ENCODE peak calls at places on chromosomes 4 and X, in eight cellular contexts. One of them, this sample, is unnamed.

GRCh38 chrX:7318246-7318645 is 170.3 kb upstream of the PUDP start:
- DNase-seq in IMR-90: peak
- DNase-seq in GM13976: no peak
- DNase-seq in T47D: no peak
- DNase-seq in PC-9: no peak
- DNase-seq in NCI-H1105: no peak
- DNase-seq in AG20443: no peak
- DNase-seq in SK-MEL-5: no peak
- DNase-seq in this sample: no peak

GRCh38 chrX:143058096-143058495 is 32.4 kb downstream of the SPANXN4 start:
- DNase-seq in T47D: no peak
- DNase-seq in IMR-90: no peak
- DNase-seq in SK-MEL-5: no peak
- DNase-seq in GM13976: no peak
- DNase-seq in AG20443: no peak
- DNase-seq in NCI-H1105: no peak
- DNase-seq in PC-9: no peak
- DNase-seq in this sample: no peak

GRCh38 chr4:184756399-184756798 is 22.5 kb upstream of the CENPU start:
- DNase-seq in SK-MEL-5: no peak
- DNase-seq in IMR-90: peak
- DNase-seq in T47D: no peak
- DNase-seq in NCI-H1105: no peak
- DNase-seq in PC-9: no peak
- DNase-seq in GM13976: no peak
- DNase-seq in AG20443: peak
- DNase-seq in this sample: no peak

GRCh38 chr4:3831529-3832150 is 65.5 kb downstream of the ADRA2C start:
- DNase-seq in PC-9: no peak
- DNase-seq in NCI-H1105: no peak
- DNase-seq in AG20443: no peak
- DNase-seq in T47D: no peak
- DNase-seq in SK-MEL-5: no peak
- DNase-seq in GM13976: no peak
- DNase-seq in IMR-90: no peak
- DNase-seq in this sample: no peak

GRCh38 chrX:78199851-78200250 is 60.4 kb upstream of the TAF9B start:
- DNase-seq in SK-MEL-5: peak
- DNase-seq in IMR-90: peak
- DNase-seq in T47D: no peak
- DNase-seq in GM13976: peak
- DNase-seq in PC-9: no peak
- DNase-seq in AG20443: peak
- DNase-seq in NCI-H1105: no peak
- DNase-seq in this sample: peak

GRCh38 chr4:153257966-153258365 is 53.7 kb downstream of the TRIM2 start:
- DNase-seq in SK-MEL-5: no peak
- DNase-seq in NCI-H1105: no peak
- DNase-seq in GM13976: no peak
- DNase-seq in T47D: no peak
- DNase-seq in IMR-90: no peak
- DNase-seq in PC-9: no peak
- DNase-seq in AG20443: no peak
- DNase-seq in this sample: no peak

GRCh38 chr4:86050516-86050915 is 309.3 kb downstream of the MAPK10 start:
- DNase-seq in GM13976: no peak
- DNase-seq in NCI-H1105: no peak
- DNase-seq in AG20443: no peak
- DNase-seq in PC-9: no peak
- DNase-seq in IMR-90: no peak
- DNase-seq in T47D: no peak
- DNase-seq in SK-MEL-5: no peak
- DNase-seq in this sample: no peak

GRCh38 chrX:108225456-108225730 is 133.8 kb downstream of the ATG4A start:
- DNase-seq in AG20443: no peak
- DNase-seq in IMR-90: no peak
- DNase-seq in NCI-H1105: no peak
- DNase-seq in SK-MEL-5: no peak
- DNase-seq in PC-9: no peak
- DNase-seq in T47D: no peak
- DNase-seq in GM13976: no peak
- DNase-seq in this sample: no peak

GRCh38 chr4:18689308-18689915 is 667.9 kb upstream of the LCORL start:
- DNase-seq in GM13976: peak
- DNase-seq in T47D: no peak
- DNase-seq in IMR-90: peak
- DNase-seq in NCI-H1105: peak
- DNase-seq in SK-MEL-5: peak
- DNase-seq in PC-9: peak
- DNase-seq in AG20443: peak
- DNase-seq in this sample: peak

GRCh38 chr4:11130195-11130975 is 298.3 kb downstream of the HS3ST1 start:
- DNase-seq in IMR-90: peak
- DNase-seq in AG20443: no peak
- DNase-seq in PC-9: no peak
- DNase-seq in T47D: no peak
- DNase-seq in GM13976: no peak
- DNase-seq in SK-MEL-5: peak
- DNase-seq in NCI-H1105: no peak
- DNase-seq in this sample: no peak

GRCh38 chr4:117898496-117898895 is 135.8 kb upstream of the NDST3 start:
- DNase-seq in T47D: no peak
- DNase-seq in PC-9: no peak
- DNase-seq in SK-MEL-5: no peak
- DNase-seq in IMR-90: no peak
- DNase-seq in NCI-H1105: no peak
- DNase-seq in GM13976: no peak
- DNase-seq in AG20443: no peak
- DNase-seq in this sample: no peak

GRCh38 chr4:173074501-173074946 is 94.1 kb upstream of the GALNT7 start:
- DNase-seq in PC-9: peak
- DNase-seq in T47D: no peak
- DNase-seq in SK-MEL-5: no peak
- DNase-seq in GM13976: no peak
- DNase-seq in AG20443: peak
- DNase-seq in NCI-H1105: no peak
- DNase-seq in IMR-90: peak
- DNase-seq in this sample: no peak

GRCh38 chr4:82745173-82745842 is 53.3 kb downstream of the SCD5 start:
- DNase-seq in PC-9: peak
- DNase-seq in NCI-H1105: no peak
- DNase-seq in GM13976: no peak
- DNase-seq in SK-MEL-5: no peak
- DNase-seq in IMR-90: peak
- DNase-seq in T47D: no peak
- DNase-seq in AG20443: peak
- DNase-seq in this sample: no peak

GRCh38 chrX:94178145-94178790 is 504.3 kb downstream of the FAM133A start:
- DNase-seq in IMR-90: no peak
- DNase-seq in GM13976: no peak
- DNase-seq in NCI-H1105: no peak
- DNase-seq in PC-9: no peak
- DNase-seq in T47D: no peak
- DNase-seq in AG20443: no peak
- DNase-seq in SK-MEL-5: peak
- DNase-seq in this sample: no peak

GRCh38 chrX:45775462-45775861 is 574.8 kb upstream of the DIPK2B start:
- DNase-seq in SK-MEL-5: peak
- DNase-seq in AG20443: peak
- DNase-seq in NCI-H1105: no peak
- DNase-seq in IMR-90: peak
- DNase-seq in GM13976: no peak
- DNase-seq in PC-9: peak
- DNase-seq in T47D: no peak
- DNase-seq in this sample: no peak

GRCh38 chr4:184472540-184473264 is 1.6 kb downstream of the IRF2 start:
- DNase-seq in AG20443: peak
- DNase-seq in SK-MEL-5: peak
- DNase-seq in NCI-H1105: peak
- DNase-seq in PC-9: peak
- DNase-seq in IMR-90: peak
- DNase-seq in GM13976: peak
- DNase-seq in T47D: peak
- DNase-seq in this sample: peak

GRCh38 chr4:126757219-126757618 is 875.5 kb upstream of the INTU start:
- DNase-seq in T47D: no peak
- DNase-seq in SK-MEL-5: no peak
- DNase-seq in NCI-H1105: no peak
- DNase-seq in AG20443: no peak
- DNase-seq in IMR-90: peak
- DNase-seq in GM13976: no peak
- DNase-seq in PC-9: no peak
- DNase-seq in this sample: no peak

GRCh38 chrX:46587158-46587557 is 13.6 kb downstream of the CHST7 start:
- DNase-seq in PC-9: no peak
- DNase-seq in GM13976: peak
- DNase-seq in SK-MEL-5: no peak
- DNase-seq in AG20443: peak
- DNase-seq in T47D: no peak
- DNase-seq in NCI-H1105: no peak
- DNase-seq in IMR-90: peak
- DNase-seq in this sample: peak

GRCh38 chr4:177235026-177235425 is 74.6 kb upstream of the NEIL3 start:
- DNase-seq in GM13976: no peak
- DNase-seq in NCI-H1105: no peak
- DNase-seq in T47D: no peak
- DNase-seq in IMR-90: peak
- DNase-seq in PC-9: no peak
- DNase-seq in SK-MEL-5: peak
- DNase-seq in AG20443: peak
- DNase-seq in this sample: no peak

GRCh38 chrX:13151806-13152510 is 107.5 kb upstream of the FAM9C start:
- DNase-seq in IMR-90: peak
- DNase-seq in T47D: no peak
- DNase-seq in GM13976: no peak
- DNase-seq in AG20443: peak
- DNase-seq in SK-MEL-5: no peak
- DNase-seq in NCI-H1105: no peak
- DNase-seq in PC-9: no peak
- DNase-seq in this sample: no peak

GRCh38 chrX:40012039-40012799 is 85.5 kb downstream of the BCOR start:
- DNase-seq in NCI-H1105: peak
- DNase-seq in IMR-90: peak
- DNase-seq in T47D: peak
- DNase-seq in AG20443: no peak
- DNase-seq in SK-MEL-5: no peak
- DNase-seq in GM13976: peak
- DNase-seq in PC-9: no peak
- DNase-seq in this sample: no peak

GRCh38 chr4:3531887-3532713 is at the start of gene LRPAP1:
- DNase-seq in IMR-90: peak
- DNase-seq in PC-9: peak
- DNase-seq in AG20443: peak
- DNase-seq in SK-MEL-5: peak
- DNase-seq in NCI-H1105: peak
- DNase-seq in GM13976: peak
- DNase-seq in T47D: peak
- DNase-seq in this sample: peak

GRCh38 chrX:115330498-115331138 is 41.1 kb downstream of the LUZP4 start:
- DNase-seq in SK-MEL-5: peak
- DNase-seq in T47D: no peak
- DNase-seq in IMR-90: peak
- DNase-seq in AG20443: peak
- DNase-seq in NCI-H1105: peak
- DNase-seq in GM13976: peak
- DNase-seq in PC-9: peak
- DNase-seq in this sample: peak

GRCh38 chr4:148770848-148771247 is 328.6 kb upstream of the NR3C2 start:
- DNase-seq in T47D: no peak
- DNase-seq in PC-9: no peak
- DNase-seq in AG20443: no peak
- DNase-seq in NCI-H1105: no peak
- DNase-seq in IMR-90: peak
- DNase-seq in GM13976: no peak
- DNase-seq in SK-MEL-5: no peak
- DNase-seq in this sample: no peak

GRCh38 chr4:68518889-68519288 is 57.2 kb downstream of the UGT2B17 start:
- DNase-seq in SK-MEL-5: no peak
- DNase-seq in NCI-H1105: no peak
- DNase-seq in IMR-90: no peak
- DNase-seq in T47D: no peak
- DNase-seq in GM13976: no peak
- DNase-seq in PC-9: no peak
- DNase-seq in AG20443: no peak
- DNase-seq in this sample: no peak

GRCh38 chr4:38856046-38856445 is 571 bp downstream of the TLR6 start:
- DNase-seq in GM13976: no peak
- DNase-seq in IMR-90: no peak
- DNase-seq in AG20443: no peak
- DNase-seq in T47D: no peak
- DNase-seq in PC-9: no peak
- DNase-seq in SK-MEL-5: peak
- DNase-seq in NCI-H1105: no peak
- DNase-seq in this sample: no peak

GRCh38 chrX:134908235-134908834 is 82.5 kb upstream of the SMIM10 start:
- DNase-seq in PC-9: no peak
- DNase-seq in T47D: peak
- DNase-seq in IMR-90: peak
- DNase-seq in AG20443: no peak
- DNase-seq in NCI-H1105: no peak
- DNase-seq in GM13976: peak
- DNase-seq in SK-MEL-5: peak
- DNase-seq in this sample: no peak

GRCh38 chrX:112735147-112735546 is 55.4 kb upstream of the LHFPL1 start:
- DNase-seq in PC-9: no peak
- DNase-seq in IMR-90: no peak
- DNase-seq in NCI-H1105: no peak
- DNase-seq in GM13976: no peak
- DNase-seq in SK-MEL-5: no peak
- DNase-seq in AG20443: no peak
- DNase-seq in T47D: no peak
- DNase-seq in this sample: no peak

GRCh38 chr4:181523973-181524372 is 719.2 kb upstream of the TENM3 start:
- DNase-seq in SK-MEL-5: no peak
- DNase-seq in T47D: no peak
- DNase-seq in IMR-90: no peak
- DNase-seq in NCI-H1105: no peak
- DNase-seq in GM13976: no peak
- DNase-seq in AG20443: no peak
- DNase-seq in PC-9: no peak
- DNase-seq in this sample: no peak

GRCh38 chr4:24394041-24394440 is 190.3 kb downstream of the DHX15 start:
- DNase-seq in SK-MEL-5: no peak
- DNase-seq in PC-9: no peak
- DNase-seq in AG20443: peak
- DNase-seq in NCI-H1105: no peak
- DNase-seq in GM13976: no peak
- DNase-seq in IMR-90: peak
- DNase-seq in T47D: no peak
- DNase-seq in this sample: no peak

GRCh38 chr4:30103455-30103854 is 616.7 kb upstream of the PCDH7 start:
- DNase-seq in AG20443: no peak
- DNase-seq in NCI-H1105: no peak
- DNase-seq in PC-9: no peak
- DNase-seq in GM13976: no peak
- DNase-seq in IMR-90: peak
- DNase-seq in SK-MEL-5: no peak
- DNase-seq in T47D: no peak
- DNase-seq in this sample: no peak

GRCh38 chr4:83109480-83110221 is 4.9 kb downstream of the PLAC8 start:
- DNase-seq in SK-MEL-5: peak
- DNase-seq in AG20443: peak
- DNase-seq in NCI-H1105: peak
- DNase-seq in GM13976: peak
- DNase-seq in PC-9: peak
- DNase-seq in T47D: peak
- DNase-seq in IMR-90: peak
- DNase-seq in this sample: peak

GRCh38 chr4:15811703-15812325 is 33.7 kb downstream of the CD38 start:
- DNase-seq in PC-9: peak
- DNase-seq in T47D: no peak
- DNase-seq in IMR-90: no peak
- DNase-seq in SK-MEL-5: no peak
- DNase-seq in AG20443: no peak
- DNase-seq in GM13976: no peak
- DNase-seq in NCI-H1105: no peak
- DNase-seq in this sample: no peak

GRCh38 chr4:182916483-182917181 is 554 bp downstream of the DCTD start:
- DNase-seq in IMR-90: peak
- DNase-seq in T47D: peak
- DNase-seq in PC-9: peak
- DNase-seq in GM13976: peak
- DNase-seq in NCI-H1105: no peak
- DNase-seq in AG20443: peak
- DNase-seq in SK-MEL-5: peak
- DNase-seq in this sample: no peak